ENCODE peak calls at places on chromosomes 16 and 17, in five cellular contexts. A is cardiac fibroblast, W is dorsolateral prefrontal cortex, S is fibroblast of pulmonary artery, N is endodermal cell. T is an unnamed sample.

GRCh38 chr17:57588086-57588485 is 157.0 kb downstream of the CCDC182 start:
- DNase-seq in A (peak; percentile 7), W (no peak), S (no peak), N (peak; percentile 82), T (peak; percentile 36)

GRCh38 chr17:29757788-29758187 is 135.1 kb upstream of the CORO6 start:
- DNase-seq in A (no peak), W (no peak), S (no peak), N (no peak), T (no peak)

GRCh38 chr16:71917900-71918299 is 22.6 kb downstream of the IST1 start:
- DNase-seq in A (peak; percentile 73), W (no peak), S (peak; percentile 59), N (no peak), T (no peak)

GRCh38 chr16:50459681-50460080 is 88.5 kb upstream of the NKD1 start:
- DNase-seq in A (no peak), W (peak; percentile 26), S (no peak), N (no peak), T (no peak)

GRCh38 chr16:68079616-68080344 is 5.4 kb upstream of the NFATC3 start:
- DNase-seq in A (peak; percentile 44), W (no peak), S (peak; percentile 62), N (no peak), T (no peak)

GRCh38 chr17:5705081-5705875 is 121.0 kb upstream of the NLRP1 start:
- DNase-seq in A (peak; percentile 10), W (no peak), S (peak; percentile 11), N (peak; percentile 94), T (no peak)

GRCh38 chr16:48539485-48540221 is 70.3 kb downstream of the N4BP1 start:
- DNase-seq in A (no peak), W (no peak), S (no peak), N (no peak), T (no peak)

GRCh38 chr17:80498242-80498919 is 22.0 kb upstream of the NPTX1 start:
- DNase-seq in A (peak; percentile 45), W (no peak), S (peak; percentile 47), N (no peak), T (no peak)

GRCh38 chr16:75820672-75821071 is 94.4 kb upstream of the CPHXL start:
- DNase-seq in A (no peak), W (no peak), S (no peak), N (peak; percentile 66), T (peak; percentile 84)

GRCh38 chr16:9415588-9415987 is 324.1 kb downstream of the HAPSTR1 start:
- DNase-seq in A (no peak), W (no peak), S (no peak), N (peak; percentile 58), T (no peak)
- TF ChIP-seq CTCF in A (no peak), W (no peak), S (no peak), N (peak; percentile 60), T (no peak)

GRCh38 chr16:54938351-54939346 is 8.0 kb downstream of the IRX5 start:
- DNase-seq in A (no peak), W (no peak), S (no peak), N (peak; percentile 77), T (peak; percentile 47)

GRCh38 chr16:54936979-54937672 is 6.5 kb downstream of the IRX5 start:
- DNase-seq in A (peak; percentile 62), W (no peak), S (no peak), N (peak; percentile 92), T (peak; percentile 83)

GRCh38 chr16:54939537-54940278 is 9.0 kb downstream of the IRX5 start:
- DNase-seq in A (no peak), W (no peak), S (no peak), N (peak; percentile 79), T (no peak)

GRCh38 chr16:54936086-54936978 is 5.7 kb downstream of the IRX5 start:
- DNase-seq in A (peak; percentile 62), W (no peak), S (no peak), N (peak; percentile 86), T (peak; percentile 63)

GRCh38 chr16:54937673-54938350 is 7.1 kb downstream of the IRX5 start:
- DNase-seq in A (no peak), W (no peak), S (no peak), N (no peak), T (peak; percentile 27)
- H3K4me3 ChIP-seq in A (peak overlapping the region; percentile 45), W (peak overlapping the region; percentile 35), S (no peak overlapping the region), N (peak overlapping the region; percentile 77), T (peak overlapping the region; percentile 60)

GRCh38 chr17:32161506-32162365 is 19.4 kb downstream of the RHOT1 start:
- DNase-seq in A (peak; percentile 89), W (no peak), S (peak; percentile 74), N (no peak), T (peak; percentile 60)
- TF ChIP-seq CTCF in A (no peak), W (no peak), S (no peak), N (no peak), T (no peak)

GRCh38 chr17:78182504-78182903 is 4.3 kb downstream of the TK1 start:
- DNase-seq in A (no peak), W (no peak), S (no peak), N (peak; percentile 45), T (no peak)

GRCh38 chr17:78185981-78186688 is 717 bp downstream of the TK1 start:
- DNase-seq in A (peak; percentile 37), W (no peak), S (no peak), N (peak; percentile 82), T (no peak)

GRCh38 chr17:78184868-78185267 is 2.0 kb downstream of the TK1 start:
- DNase-seq in A (no peak), W (no peak), S (no peak), N (no peak), T (no peak)

GRCh38 chr17:78186689-78187595 is at the start of the genes AFMID and TK1:
- DNase-seq in A (peak; percentile 98), W (peak; percentile 97), S (peak; percentile 97), N (peak; percentile 100), T (peak; percentile 98)

GRCh38 chr17:78184311-78184710 is 2.5 kb downstream of the TK1 start:
- DNase-seq in A (no peak), W (no peak), S (no peak), N (peak; percentile 45), T (no peak)
- H3K4me3 ChIP-seq in A (no peak overlapping the region), W (no peak overlapping the region), S (no peak overlapping the region), N (peak overlapping the region; percentile 82), T (no peak overlapping the region)

DNA sequence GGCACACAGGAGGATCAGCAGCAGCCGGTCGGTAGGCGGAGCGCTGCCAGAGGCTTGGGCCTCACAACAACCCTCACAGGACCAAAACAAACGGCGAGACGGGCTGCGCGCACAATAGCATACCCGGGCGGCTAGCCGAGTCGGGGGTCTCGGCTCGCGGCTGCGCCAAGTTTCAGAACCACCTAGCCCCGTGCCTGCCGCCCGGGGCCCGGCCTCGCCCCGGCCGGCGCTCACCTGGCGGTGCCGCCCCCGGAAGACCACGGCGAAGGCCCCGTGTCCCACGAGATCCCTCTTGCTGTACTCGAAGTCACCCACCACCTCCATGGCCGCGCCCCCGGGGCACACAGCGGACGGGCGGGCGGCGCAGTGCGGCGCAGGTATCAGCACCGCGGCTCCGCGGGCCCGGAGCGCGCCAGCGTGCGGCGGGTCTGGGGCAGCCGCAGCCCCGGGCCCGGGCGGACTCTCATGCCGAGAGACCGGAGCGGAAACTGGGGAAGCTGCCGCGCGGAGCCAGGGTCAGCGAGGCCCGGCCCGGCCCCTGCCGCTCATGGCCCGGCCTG is 562 bp downstream of the ULK2 start:
- DNase-seq in A (peak; percentile 62), W (peak; percentile 77), S (peak; percentile 62), N (peak; percentile 95), T (peak; percentile 68)
- TF ChIP-seq CTCF in A (peak; percentile 47), W (peak; percentile 47), S (peak; percentile 33), N (peak; percentile 57), T (peak; percentile 32)

GRCh38 chr17:27631409-27631755 is 394 bp downstream of the LGALS9 start:
- DNase-seq in A (no peak), W (no peak), S (no peak), N (no peak), T (peak; percentile 89)
- H3K4me3 ChIP-seq in A (peak overlapping the region; percentile 4), W (peak overlapping the region; percentile 44), S (no peak overlapping the region), N (no peak overlapping the region), T (no peak overlapping the region)

GRCh38 chr17:45270828-45271418 is 9.0 kb upstream of the SPATA32 start:
- DNase-seq in A (no peak), W (no peak), S (no peak), N (peak; percentile 94), T (no peak)
- TF ChIP-seq CTCF in A (peak; percentile 80), W (peak; percentile 39), S (peak; percentile 58), N (peak; percentile 93), T (peak; percentile 66)

T was measured in epithelial cell of esophagus.